ENCODE peak calls at places on chromosomes 11 and 22, in ten cellular contexts. One of them, this sample, is unnamed.

GRCh38 chr11:63761870-63762661 is 6.5 kb downstream of the ZFTA start:
- DNase-seq in stimulated activated CD8-positive, alpha-beta memory T cell treated with anti-CD3 and anti-CD28 coated beads, Interleukin-12 subunit alpha, Interleukin-12 subunit beta, amount 100 ng/mL, for 4 hours: no peak
- DNase-seq in NCI-H2029: no peak
- DNase-seq in DMS 273 treated with DMSO at 0.1 percent for 48 hours: no peak
- DNase-seq in fibroblast of lung: peak; percentile 13
- DNase-seq in uterus: peak; percentile 34
- DNase-seq in ovary: peak; percentile 59
- DNase-seq in NB4: peak; percentile 13
- DNase-seq in ELR: no peak
- DNase-seq in Ammon's horn: peak; percentile 33
- DNase-seq in this sample: peak; percentile 58

GRCh38 chr11:113550179-113550578 is 75.0 kb upstream of the DRD2 start:
- DNase-seq in uterus: no peak
- DNase-seq in NB4: no peak
- DNase-seq in ELR: no peak
- DNase-seq in stimulated activated CD8-positive, alpha-beta memory T cell treated with anti-CD3 and anti-CD28 coated beads, Interleukin-12 subunit alpha, Interleukin-12 subunit beta, amount 100 ng/mL, for 4 hours: no peak
- DNase-seq in NCI-H2029: peak; percentile 84
- DNase-seq in DMS 273 treated with DMSO at 0.1 percent for 48 hours: no peak
- DNase-seq in fibroblast of lung: no peak
- DNase-seq in Ammon's horn: no peak
- DNase-seq in ovary: no peak
- DNase-seq in this sample: no peak

GRCh38 chr11:86524603-86525352 is 147.6 kb downstream of the ME3 start:
- DNase-seq in stimulated activated CD8-positive, alpha-beta memory T cell treated with anti-CD3 and anti-CD28 coated beads, Interleukin-12 subunit alpha, Interleukin-12 subunit beta, amount 100 ng/mL, for 4 hours: no peak
- DNase-seq in fibroblast of lung: peak; percentile 62
- DNase-seq in Ammon's horn: no peak
- DNase-seq in ovary: no peak
- DNase-seq in ELR: peak; percentile 79
- DNase-seq in NB4: no peak
- DNase-seq in DMS 273 treated with DMSO at 0.1 percent for 48 hours: no peak
- DNase-seq in NCI-H2029: no peak
- DNase-seq in uterus: no peak
- DNase-seq in this sample: no peak

GRCh38 chr22:37746366-37747089 is 49.7 kb downstream of the TRIOBP start:
- DNase-seq in fibroblast of lung: no peak
- DNase-seq in Ammon's horn: no peak
- DNase-seq in uterus: no peak
- DNase-seq in DMS 273 treated with DMSO at 0.1 percent for 48 hours: no peak
- DNase-seq in stimulated activated CD8-positive, alpha-beta memory T cell treated with anti-CD3 and anti-CD28 coated beads, Interleukin-12 subunit alpha, Interleukin-12 subunit beta, amount 100 ng/mL, for 4 hours: no peak
- DNase-seq in NCI-H2029: no peak
- DNase-seq in ELR: peak; percentile 52
- DNase-seq in ovary: peak; percentile 63
- DNase-seq in NB4: peak; percentile 36
- DNase-seq in this sample: no peak

GRCh38 chr22:40855104-40855959 is 1.1 kb downstream of the ST13 start:
- DNase-seq in uterus: peak; percentile 26
- DNase-seq in fibroblast of lung: peak; percentile 29
- DNase-seq in ELR: peak; percentile 45
- DNase-seq in NCI-H2029: no peak
- DNase-seq in stimulated activated CD8-positive, alpha-beta memory T cell treated with anti-CD3 and anti-CD28 coated beads, Interleukin-12 subunit alpha, Interleukin-12 subunit beta, amount 100 ng/mL, for 4 hours: no peak
- DNase-seq in NB4: peak; percentile 60
- DNase-seq in ovary: no peak
- DNase-seq in Ammon's horn: no peak
- DNase-seq in DMS 273 treated with DMSO at 0.1 percent for 48 hours: no peak
- DNase-seq in this sample: peak; percentile 14

GRCh38 chr11:76173663-76174062 is 32.6 kb downstream of the WNT11 start:
- DNase-seq in ELR: no peak
- DNase-seq in stimulated activated CD8-positive, alpha-beta memory T cell treated with anti-CD3 and anti-CD28 coated beads, Interleukin-12 subunit alpha, Interleukin-12 subunit beta, amount 100 ng/mL, for 4 hours: no peak
- DNase-seq in NB4: no peak
- DNase-seq in NCI-H2029: no peak
- DNase-seq in Ammon's horn: no peak
- DNase-seq in ovary: no peak
- DNase-seq in DMS 273 treated with DMSO at 0.1 percent for 48 hours: no peak
- DNase-seq in fibroblast of lung: no peak
- DNase-seq in uterus: no peak
- DNase-seq in this sample: no peak

GRCh38 chr11:121367434-121367833 is 74.9 kb downstream of the SC5D start:
- DNase-seq in uterus: no peak
- DNase-seq in stimulated activated CD8-positive, alpha-beta memory T cell treated with anti-CD3 and anti-CD28 coated beads, Interleukin-12 subunit alpha, Interleukin-12 subunit beta, amount 100 ng/mL, for 4 hours: no peak
- DNase-seq in NB4: peak; percentile 86
- DNase-seq in ELR: no peak
- DNase-seq in Ammon's horn: peak; percentile 38
- DNase-seq in fibroblast of lung: peak; percentile 31
- DNase-seq in NCI-H2029: peak; percentile 63
- DNase-seq in ovary: no peak
- DNase-seq in DMS 273 treated with DMSO at 0.1 percent for 48 hours: no peak
- DNase-seq in this sample: no peak

GRCh38 chr11:70129051-70129592 is 51.0 kb downstream of the ANO1 start:
- DNase-seq in DMS 273 treated with DMSO at 0.1 percent for 48 hours: no peak
- DNase-seq in NB4: no peak
- DNase-seq in fibroblast of lung: no peak
- DNase-seq in ELR: no peak
- DNase-seq in uterus: no peak
- DNase-seq in ovary: no peak
- DNase-seq in NCI-H2029: no peak
- DNase-seq in stimulated activated CD8-positive, alpha-beta memory T cell treated with anti-CD3 and anti-CD28 coated beads, Interleukin-12 subunit alpha, Interleukin-12 subunit beta, amount 100 ng/mL, for 4 hours: no peak
- DNase-seq in Ammon's horn: no peak
- DNase-seq in this sample: no peak

GRCh38 chr11:3021125-3021524 is 29.0 kb upstream of the NAP1L4 start:
- DNase-seq in NB4: peak; percentile 53
- DNase-seq in NCI-H2029: no peak
- DNase-seq in fibroblast of lung: peak; percentile 31
- DNase-seq in stimulated activated CD8-positive, alpha-beta memory T cell treated with anti-CD3 and anti-CD28 coated beads, Interleukin-12 subunit alpha, Interleukin-12 subunit beta, amount 100 ng/mL, for 4 hours: no peak
- DNase-seq in DMS 273 treated with DMSO at 0.1 percent for 48 hours: peak; percentile 0
- DNase-seq in uterus: no peak
- DNase-seq in ELR: peak; percentile 54
- DNase-seq in ovary: no peak
- DNase-seq in Ammon's horn: peak; percentile 68
- DNase-seq in this sample: no peak

This sample was measured in psoas muscle.